ENCODE peak calls at places on chromosomes 7 and 10, in four cellular contexts. C, N, F and I are unnamed samples.
A peak's percentile ranks its signal among the peaks of the same experiment; 100 is the strongest.

GRCh38 chr10:108362306-108362705 is 1197.8 kb upstream of the SORCS1 start:
- DNase-seq in F (no peak), N (no peak), C (no peak), I (no peak)

GRCh38 chr10:11854301-11854700 is 31.1 kb downstream of the PROSER2 start:
- DNase-seq in C (no peak), N (no peak), F (no peak), I (no peak)

GRCh38 chr10:82397859-82398258 is 522.9 kb downstream of the NRG3 start:
- DNase-seq in F (no peak), C (no peak), N (no peak), I (no peak)

GRCh38 chr10:93790454-93790853 is 32.7 kb downstream of the LGI1 start:
- DNase-seq in F (no peak), C (no peak), N (no peak), I (no peak)

GRCh38 chr7:44305564-44306507 is 19.6 kb downstream of the CAMK2B start:
- DNase-seq in N (peak; percentile 32), C (no peak), F (no peak), I (no peak)

GRCh38 chr7:142338633-142339501 is 81.0 kb upstream of the PRSS58 start:
- DNase-seq in N (peak; percentile 87), F (no peak), C (peak; percentile 42), I (peak; percentile 14)

GRCh38 chr10:80504158-80504811 is 33.4 kb upstream of the SH2D4B start:
- DNase-seq in F (no peak), C (peak; percentile 96), N (no peak), I (no peak)

GRCh38 chr7:8063706-8064297 is 95.2 kb downstream of the GLCCI1 start:
- DNase-seq in C (no peak), F (no peak), N (no peak), I (peak; percentile 23)

GRCh38 chr7:11491811-11492210 is 340.2 kb downstream of the THSD7A start:
- DNase-seq in C (no peak), N (no peak), F (no peak), I (no peak)

GRCh38 chr10:94429049-94429707 is 26.8 kb downstream of the TBC1D12 start:
- DNase-seq in C (no peak), F (no peak), N (no peak), I (peak; percentile 66)

GRCh38 chr10:87095241-87095945 is 387 bp downstream of the SHLD2 start:
- DNase-seq in F (peak; percentile 43), N (peak; percentile 77), C (peak; percentile 79), I (peak; percentile 80)

GRCh38 chr7:124856299-124856888 is 73.2 kb downstream of the POT1 start:
- DNase-seq in F (no peak), N (no peak), C (peak; percentile 52), I (peak; percentile 61)

GRCh38 chr7:74429153-74429747 is 24.5 kb upstream of the GTF2IRD1 start:
- DNase-seq in N (peak; percentile 73), F (no peak), C (no peak), I (peak; percentile 75)

GRCh38 chr7:134255814-134256213 is 60.9 kb downstream of the SLC35B4 start:
- DNase-seq in F (no peak), C (peak; percentile 68), N (no peak), I (no peak)

GRCh38 chr7:17239046-17239445 is 59.4 kb upstream of the AHR start:
- DNase-seq in N (no peak), F (no peak), C (no peak), I (no peak)

GRCh38 chr10:4945706-4946348 is 17.4 kb upstream of the AKR1C1 start:
- DNase-seq in F (no peak), N (no peak), C (no peak), I (peak; percentile 3)

GRCh38 chr10:4944751-4945280 is 18.4 kb upstream of the AKR1C1 start:
- DNase-seq in F (no peak), N (no peak), C (no peak), I (no peak)

GRCh38 chr10:4946349-4946717 is 16.9 kb upstream of the AKR1C1 start:
- DNase-seq in N (no peak), F (no peak), C (no peak), I (peak; percentile 4)

GRCh38 chr10:4947039-4947634 is 16.1 kb upstream of the AKR1C1 start:
- DNase-seq in F (no peak), N (no peak), C (no peak), I (peak; percentile 71)

GRCh38 chr10:4947635-4948596 is 15.3 kb upstream of the AKR1C1 start:
- DNase-seq in N (no peak), C (no peak), F (no peak), I (peak; percentile 97)
- TF ChIP-seq CHD1 in N (no peak), C (no peak), F (no peak), I (no peak)

DNA sequence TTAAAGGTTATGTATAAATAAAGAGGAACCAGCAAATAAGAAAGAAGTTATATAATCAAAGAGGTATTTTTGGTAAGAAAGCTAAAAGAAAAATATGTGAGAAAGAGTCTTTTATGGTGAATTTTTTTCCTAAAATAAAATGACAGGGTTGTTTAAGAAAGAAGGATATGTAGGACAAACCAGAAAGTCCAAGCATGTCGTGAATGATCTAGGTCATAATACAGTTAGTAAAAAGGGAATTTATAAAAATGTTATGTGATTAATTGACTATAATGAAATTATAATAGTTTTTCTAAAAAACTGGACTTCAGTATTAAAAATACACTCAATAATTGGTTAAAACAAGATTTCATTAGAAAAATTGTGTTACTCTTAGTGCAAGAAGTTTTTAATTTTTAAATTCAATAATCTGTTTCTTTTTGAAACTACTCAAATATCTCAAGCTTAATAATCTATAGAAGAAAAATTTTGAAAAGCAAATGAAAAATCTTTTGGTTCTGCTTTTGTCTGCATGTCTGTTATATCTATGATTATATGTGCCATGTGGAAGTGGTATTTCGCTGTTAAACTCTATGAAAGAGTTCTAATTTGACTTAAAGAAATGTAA is 23.3 kb downstream of the AVL9 start:
- DNase-seq in C (no peak), N (no peak), F (no peak), I (peak; percentile 71)
- TF ChIP-seq CHD1 in C (no peak), N (no peak), F (no peak), I (no peak)

DNA sequence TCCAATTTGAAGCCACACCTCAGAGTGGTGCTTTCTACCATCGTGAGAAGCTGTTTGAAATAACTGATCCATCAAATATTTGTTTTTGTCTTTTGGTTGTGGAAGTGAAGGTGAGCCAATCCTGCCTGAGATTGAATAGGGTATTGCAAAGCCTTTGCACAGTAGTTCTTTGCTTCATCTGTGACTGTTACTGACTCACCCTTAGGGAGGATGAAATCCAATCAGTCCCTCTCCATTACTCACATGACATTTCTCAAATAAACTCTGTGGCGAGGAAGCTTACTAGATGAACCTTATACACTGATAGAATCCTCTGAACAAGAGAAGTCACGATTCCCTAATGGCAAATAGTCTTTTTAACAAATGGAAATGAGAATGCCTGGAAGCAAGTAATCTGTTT is 31.9 kb downstream of the HEPACAM2 start:
- DNase-seq in N (no peak), C (no peak), F (no peak), I (peak; percentile 86)
- TF ChIP-seq CHD1 in N (no peak), C (no peak), F (no peak), I (no peak)

GRCh38 chr10:35126530-35127288 is at the start of gene CREM:
- DNase-seq in F (peak; percentile 79), C (peak; percentile 98), N (peak; percentile 99), I (peak; percentile 97)

GRCh38 chr10:35129185-35129674 is 2.6 kb downstream of the CREM start:
- DNase-seq in N (no peak), C (no peak), F (no peak), I (peak; percentile 8)

GRCh38 chr10:35126062-35126529 is 550 bp upstream of the CREM start:
- DNase-seq in F (no peak), N (no peak), C (no peak), I (peak; percentile 1)

GRCh38 chr10:35124540-35124939 is 2.1 kb upstream of the CREM start:
- DNase-seq in N (no peak), C (peak; percentile 29), F (no peak), I (no peak)

DNA sequence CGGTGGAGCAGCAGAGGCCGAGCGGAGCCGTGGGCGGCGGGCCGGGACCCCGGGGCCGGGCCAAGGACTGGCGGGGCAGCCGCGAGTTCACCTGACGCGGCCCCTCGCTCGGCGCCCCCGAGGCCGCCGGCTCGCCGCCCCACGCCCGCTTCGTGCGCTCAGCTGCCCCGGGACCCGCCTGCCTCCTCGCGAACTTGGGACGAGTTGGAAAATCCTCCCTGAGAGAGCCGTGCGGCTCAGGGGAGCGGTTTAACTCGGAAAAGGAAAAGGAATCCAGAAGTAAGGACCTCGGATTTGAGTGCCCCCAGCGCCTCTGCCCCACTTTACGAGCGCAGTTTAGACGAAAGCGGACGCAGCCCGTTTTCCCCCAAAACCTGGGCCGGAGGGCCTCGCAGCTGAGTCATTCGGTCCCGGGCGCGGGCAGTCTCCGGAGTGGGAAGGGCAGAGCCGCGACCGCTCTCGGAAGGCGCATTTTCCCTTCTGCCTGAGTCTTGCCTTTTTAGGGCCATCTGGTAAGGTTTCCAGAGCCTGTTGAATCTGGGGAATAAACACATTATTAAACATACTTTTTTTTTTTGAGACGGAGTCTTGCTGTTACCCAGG is 744 bp downstream of the CREM start:
- DNase-seq in C (peak; percentile 67), F (no peak), N (peak; percentile 69), I (peak; percentile 63)
- TF ChIP-seq CHD1 in C (peak; percentile 98), F (peak; percentile 76), N (no peak), I (no peak)

DNA sequence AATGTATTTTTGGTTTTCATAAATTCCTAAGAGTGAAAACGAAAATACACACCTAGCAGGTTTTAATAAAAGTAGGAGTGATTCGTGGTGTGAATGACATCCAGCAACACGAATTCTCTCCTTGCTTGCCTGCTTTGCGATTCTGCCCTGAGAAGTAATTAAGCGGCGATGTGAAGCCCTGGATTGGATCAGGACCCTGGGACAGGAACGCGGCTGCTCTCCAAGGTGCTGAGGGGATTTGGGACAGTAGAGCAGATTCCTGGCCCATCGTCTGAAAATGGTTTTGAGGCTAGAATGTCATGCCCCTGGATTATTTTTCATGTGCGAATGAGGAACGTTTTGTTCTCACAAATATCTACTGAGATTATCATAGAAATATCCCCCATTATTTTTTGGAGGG is 7.8 kb downstream of the NPS start:
- DNase-seq in N (peak; percentile 82), F (no peak), C (peak; percentile 2), I (no peak)
- TF ChIP-seq CHD1 in N (no peak), F (no peak), C (no peak), I (no peak)

GRCh38 chr10:2604891-2605290 is 462.5 kb upstream of the PFKP start:
- DNase-seq in C (no peak), F (no peak), N (no peak), I (no peak)

GRCh38 chr10:2599571-2599970 is 467.8 kb upstream of the PFKP start:
- DNase-seq in N (no peak), F (no peak), C (no peak), I (no peak)
- TF ChIP-seq CHD1 in N (no peak), F (no peak), C (no peak), I (no peak)

GRCh38 chr10:22374489-22375126 is 29.3 kb downstream of the SPAG6 start:
- DNase-seq in C (no peak), F (no peak), N (no peak), I (no peak)

GRCh38 chr10:22372298-22372697 is 27.0 kb downstream of the SPAG6 start:
- DNase-seq in F (no peak), C (no peak), N (no peak), I (no peak)

GRCh38 chr10:22369433-22370072 is 24.3 kb downstream of the SPAG6 start:
- DNase-seq in C (peak; percentile 62), N (no peak), F (no peak), I (peak; percentile 6)

GRCh38 chr10:22370320-22370719 is 25.0 kb downstream of the SPAG6 start:
- DNase-seq in N (no peak), C (no peak), F (no peak), I (no peak)

GRCh38 chr10:22372922-22373321 is 27.6 kb downstream of the SPAG6 start:
- DNase-seq in C (no peak), N (no peak), F (no peak), I (no peak)
- TF ChIP-seq CHD1 in C (no peak), N (no peak), F (no peak), I (no peak)